ENCODE peak calls at places on chromosomes 12 and 14, in four cellular contexts. B is GM12878, L is HL-60, K is K562. A is an unnamed sample.

GRCh38 chr14:95248422-95248821 is 71.3 kb downstream of the CLMN start:
- DNase-seq in B (no peak), L (no peak), K (no peak), A (no peak)

GRCh38 chr12:6970096-6970527 is 352 bp downstream of the PHB2 start:
- DNase-seq in B (no peak), L (no peak), K (no peak), A (no peak)

GRCh38 chr12:52494100-52494499 is 1.0 kb upstream of the KRT6A start:
- DNase-seq in B (no peak), L (no peak), K (no peak), A (no peak)

GRCh38 chr14:92224348-92224954 is 98.5 kb upstream of the SLC24A4 start:
- DNase-seq in B (no peak), L (no peak), K (no peak), A (no peak)

GRCh38 chr12:102740157-102741032 is 176.6 kb downstream of the PAH start:
- DNase-seq in B (no peak), L (no peak), K (no peak), A (no peak)

GRCh38 chr12:57165741-57166140 is 18.3 kb upstream of the LRP1-AS start:
- DNase-seq in B (no peak), L (no peak), K (no peak), A (no peak)

GRCh38 chr14:101723061-101723595 is 38.4 kb upstream of the PPP2R5C start:
- DNase-seq in B (no peak), L (no peak), K (no peak), A (no peak)

GRCh38 chr12:59234391-59234790 is 314.1 kb upstream of the LRIG3 start:
- DNase-seq in B (no peak), L (no peak), K (no peak), A (no peak)

GRCh38 chr14:39474416-39474911 is 42.2 kb upstream of the FBXO33 start:
- DNase-seq in B (no peak), L (no peak), K (no peak), A (no peak)

GRCh38 chr14:39469094-39469710 is 37.0 kb upstream of the FBXO33 start:
- DNase-seq in B (no peak), L (peak; percentile 16), K (no peak), A (no peak)

GRCh38 chr14:39467889-39468524 is 35.8 kb upstream of the FBXO33 start:
- DNase-seq in B (no peak), L (peak; percentile 74), K (no peak), A (no peak)

GRCh38 chr14:39472078-39472477 is 39.8 kb upstream of the FBXO33 start:
- DNase-seq in B (no peak), L (peak; percentile 71), K (no peak), A (no peak)
- TF ChIP-seq SPI1 in B (no peak), L (peak; percentile 87), K (no peak), A (no peak)

DNA sequence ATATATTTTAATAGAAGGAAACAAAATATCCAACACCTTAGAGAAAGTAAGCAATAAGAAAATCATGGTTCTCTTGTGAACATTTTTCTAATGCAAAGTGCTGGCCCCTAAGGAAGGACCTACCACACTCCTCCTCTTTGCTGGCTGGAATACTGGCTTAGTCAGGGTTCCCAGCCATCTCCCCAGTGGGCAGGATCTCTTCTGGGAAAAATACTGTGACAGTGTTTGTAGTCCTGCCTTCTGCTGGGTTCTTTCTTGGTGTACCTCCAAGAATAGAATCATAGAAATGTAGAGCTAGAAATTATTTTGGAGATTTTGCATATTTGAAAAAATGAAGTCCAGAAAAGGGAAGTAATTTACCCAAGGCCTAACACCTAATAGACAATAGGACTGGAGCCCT is 31.9 kb downstream of the KCNMB4 start:
- DNase-seq in B (no peak), L (no peak), K (no peak), A (no peak)
- TF ChIP-seq SPI1 in B (no peak), L (no peak), K (no peak), A (no peak)

GRCh38 chr14:63046339-63047268 is 1.3 kb upstream of the KCNH5 start:
- DNase-seq in B (no peak), L (no peak), K (no peak), A (no peak)
- TF ChIP-seq SPI1 in B (peak; percentile 4), L (no peak), K (no peak), A (no peak)

DNA sequence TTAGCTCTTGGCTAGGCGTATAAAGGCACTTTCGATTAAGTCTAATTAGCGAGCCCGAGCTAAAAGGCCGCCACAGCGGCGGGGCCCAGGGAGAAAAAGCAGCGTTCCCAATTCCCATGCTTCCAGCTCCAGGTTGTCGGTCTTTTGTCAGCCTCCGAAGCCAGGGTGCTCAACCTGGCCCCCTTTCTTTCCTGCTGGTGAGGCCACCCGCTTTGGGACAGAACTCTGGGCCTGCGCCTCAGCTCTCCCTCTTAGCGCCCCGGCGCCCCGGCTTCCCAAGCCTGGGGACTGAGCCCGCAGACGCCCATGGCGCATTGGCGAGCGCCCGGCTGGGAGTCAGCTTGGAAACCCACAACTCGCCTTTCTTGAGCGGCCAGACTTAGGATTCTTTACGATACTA is 33.4 kb upstream of the TBX5 start:
- DNase-seq in B (no peak), L (no peak), K (no peak), A (no peak)
- TF ChIP-seq SPI1 in B (no peak), L (no peak), K (no peak), A (no peak)

GRCh38 chr14:56902413-56902812 is 92.1 kb upstream of the OTX2 start:
- DNase-seq in B (no peak), L (no peak), K (no peak), A (no peak)

GRCh38 chr14:56905282-56905681 is 95.0 kb upstream of the OTX2 start:
- DNase-seq in B (no peak), L (no peak), K (no peak), A (no peak)

GRCh38 chr14:56899829-56900228 is 89.5 kb upstream of the OTX2 start:
- DNase-seq in B (no peak), L (no peak), K (no peak), A (no peak)

DNA sequence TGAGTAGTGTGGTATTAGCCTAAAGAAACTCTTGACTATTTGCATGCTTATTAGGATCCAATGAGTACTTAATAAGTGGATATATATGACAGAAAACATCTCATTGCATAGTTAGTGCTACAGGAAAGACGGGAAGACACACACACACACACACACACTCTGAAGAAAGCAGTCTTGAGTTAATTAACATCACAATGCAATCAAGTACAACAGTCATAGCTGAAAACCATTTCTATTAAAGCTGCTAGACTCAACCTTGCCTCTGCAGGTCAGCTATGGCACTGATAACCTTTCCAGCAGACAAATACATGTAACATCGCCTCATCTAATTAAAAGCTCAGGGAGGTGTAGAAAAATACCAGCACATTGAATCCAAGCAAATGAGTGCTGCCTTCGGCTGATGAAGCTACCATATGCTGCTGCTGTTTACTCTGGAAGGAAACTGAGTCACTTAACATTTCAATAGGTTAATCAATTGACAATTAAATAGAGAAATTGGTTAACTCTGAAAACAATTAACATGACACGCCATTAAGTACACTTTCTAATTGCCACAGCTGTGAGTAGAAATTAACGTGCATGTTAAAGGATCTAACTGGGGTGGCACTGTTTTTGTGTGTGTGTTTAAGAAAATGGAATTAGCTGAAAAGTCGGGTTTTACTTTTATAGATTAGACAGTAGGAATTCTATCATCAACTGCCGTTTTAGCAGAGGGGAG is 93.2 kb upstream of the OTX2 start:
- DNase-seq in B (no peak), L (no peak), K (no peak), A (no peak)
- TF ChIP-seq SPI1 in B (no peak), L (no peak), K (no peak), A (no peak)

GRCh38 chr12:122749569-122750332 is 2.9 kb upstream of the DENR start:
- DNase-seq in B (no peak), L (no peak), K (peak; percentile 47), A (no peak)
- TF ChIP-seq SPI1 in B (no peak), L (no peak), K (no peak), A (no peak)

DNA sequence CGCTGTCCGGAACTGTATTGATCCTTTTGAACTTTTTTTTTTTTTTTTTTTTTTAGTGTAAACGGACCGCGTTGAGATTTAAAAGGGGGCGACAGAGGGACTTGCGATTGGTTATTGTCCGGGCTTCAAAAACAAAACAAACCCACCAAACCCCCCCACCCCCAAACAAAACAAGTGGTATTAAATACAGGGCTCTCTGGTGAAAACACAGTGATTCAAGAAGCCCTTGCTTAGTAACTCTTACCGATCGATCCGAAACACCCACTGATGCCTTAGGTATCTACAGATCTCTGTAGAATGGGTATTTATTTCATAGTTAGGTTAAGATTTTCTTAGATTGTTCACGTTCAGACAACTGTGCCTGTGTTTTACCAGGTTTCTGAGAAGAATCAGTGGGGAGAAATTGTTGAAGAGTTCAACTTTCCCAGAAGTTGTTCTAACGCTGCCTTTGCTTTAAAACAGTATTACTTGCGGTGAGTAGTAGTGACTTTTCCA is 1.4 kb downstream of the ARID2 start:
- DNase-seq in B (no peak), L (no peak), K (no peak), A (no peak)
- TF ChIP-seq SPI1 in B (no peak), L (no peak), K (no peak), A (no peak)

DNA sequence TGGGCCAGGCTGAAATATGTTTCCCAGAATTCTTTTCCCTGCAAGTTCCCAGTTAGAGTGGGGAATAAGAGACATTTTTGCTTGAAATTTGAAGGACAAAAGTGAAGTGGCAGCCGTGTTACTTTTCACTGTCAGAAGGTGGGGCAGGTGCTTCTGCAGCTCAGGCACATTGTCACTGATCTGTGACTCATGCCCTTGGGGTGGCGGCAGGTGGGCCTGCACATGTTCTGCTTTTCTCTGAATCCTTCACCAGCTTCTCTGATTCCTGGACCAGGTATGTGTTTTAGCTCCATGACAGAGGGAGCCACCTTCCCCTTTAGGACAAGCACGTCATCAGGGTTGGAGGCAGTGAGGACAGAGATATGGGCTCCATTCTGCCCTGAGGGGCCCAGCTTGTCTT is 11.7 kb upstream of the KCNA5 start:
- DNase-seq in B (no peak), L (no peak), K (no peak), A (no peak)
- TF ChIP-seq SPI1 in B (no peak), L (no peak), K (no peak), A (no peak)